ENCODE peak calls at places on chromosomes 5 and 9, in five cellular contexts. One of them, this sample, is unnamed. For H3K9me2, the result is how much of the 10 kb centered on the place peaks cover.

GRCh38 chr9:94991961-94992907 is 265.7 kb downstream of the AOPEP start:
- DNase-seq in GM23338: no peak
- DNase-seq in PC-3: no peak
- DNase-seq in HCT116: no peak
- DNase-seq in MM.1S: no peak
- DNase-seq in this sample: no peak

GRCh38 chr9:131496844-131497425 is 5.8 kb upstream of the POMT1 start:
- DNase-seq in GM23338: no peak
- DNase-seq in PC-3: no peak
- DNase-seq in HCT116: no peak
- DNase-seq in MM.1S: no peak
- DNase-seq in this sample: no peak

GRCh38 chr5:157611571-157612067 is 36.0 kb upstream of the ADAM19 start:
- DNase-seq in MM.1S: peak
- DNase-seq in HCT116: no peak
- DNase-seq in GM23338: no peak
- DNase-seq in PC-3: no peak
- DNase-seq in this sample: no peak

GRCh38 chr5:133818031-133818431 is 150.4 kb downstream of the C5orf15 start:
- DNase-seq in PC-3: peak
- DNase-seq in GM23338: no peak
- DNase-seq in MM.1S: peak
- DNase-seq in HCT116: no peak
- DNase-seq in this sample: no peak

GRCh38 chr5:54630738-54631369 is 113.3 kb downstream of the SNX18 start:
- DNase-seq in GM23338: no peak
- DNase-seq in HCT116: no peak
- DNase-seq in MM.1S: no peak
- DNase-seq in PC-3: no peak
- DNase-seq in this sample: no peak

GRCh38 chr9:93099551-93100264 is 3.7 kb downstream of the CARD19 start:
- DNase-seq in MM.1S: no peak
- DNase-seq in HCT116: no peak
- DNase-seq in PC-3: no peak
- DNase-seq in GM23338: no peak
- DNase-seq in this sample: no peak

GRCh38 chr9:112396872-112397271 is 17.0 kb downstream of the HSDL2 start:
- DNase-seq in PC-3: no peak
- DNase-seq in MM.1S: no peak
- DNase-seq in HCT116: no peak
- DNase-seq in GM23338: no peak
- DNase-seq in this sample: no peak

GRCh38 chr5:93611900-93612898 is 29.2 kb downstream of the NR2F1 start:
- DNase-seq in GM23338: peak
- DNase-seq in MM.1S: no peak
- DNase-seq in HCT116: no peak
- DNase-seq in PC-3: peak
- DNase-seq in this sample: no peak

GRCh38 chr5:61450170-61450815 is 118.2 kb downstream of the ZSWIM6 start:
- DNase-seq in GM23338: no peak
- DNase-seq in HCT116: peak
- DNase-seq in MM.1S: no peak
- DNase-seq in PC-3: peak
- DNase-seq in this sample: no peak

GRCh38 chr5:83000922-83001321 is 76.3 kb downstream of the TMEM167A start:
- DNase-seq in HCT116: no peak
- DNase-seq in MM.1S: no peak
- DNase-seq in PC-3: no peak
- DNase-seq in GM23338: no peak
- DNase-seq in this sample: no peak

GRCh38 chr9:7094052-7094451 is 336.3 kb downstream of the KDM4C start:
- DNase-seq in MM.1S: no peak
- DNase-seq in GM23338: peak
- DNase-seq in PC-3: peak
- DNase-seq in HCT116: no peak
- DNase-seq in this sample: no peak

GRCh38 chr5:159943331-159943730 is 27.0 kb downstream of the ADRA1B start:
- DNase-seq in MM.1S: no peak
- DNase-seq in PC-3: no peak
- DNase-seq in HCT116: no peak
- DNase-seq in GM23338: no peak
- DNase-seq in this sample: no peak

GRCh38 chr5:4225741-4226140 is 630.1 kb downstream of the IRX1 start:
- DNase-seq in PC-3: no peak
- DNase-seq in MM.1S: no peak
- DNase-seq in GM23338: no peak
- DNase-seq in HCT116: no peak
- DNase-seq in this sample: no peak

GRCh38 chr5:125058185-125058826 is 311.9 kb upstream of the ZNF608 start:
- DNase-seq in HCT116: no peak
- DNase-seq in PC-3: no peak
- DNase-seq in GM23338: no peak
- DNase-seq in MM.1S: no peak
- DNase-seq in this sample: no peak

DNA sequence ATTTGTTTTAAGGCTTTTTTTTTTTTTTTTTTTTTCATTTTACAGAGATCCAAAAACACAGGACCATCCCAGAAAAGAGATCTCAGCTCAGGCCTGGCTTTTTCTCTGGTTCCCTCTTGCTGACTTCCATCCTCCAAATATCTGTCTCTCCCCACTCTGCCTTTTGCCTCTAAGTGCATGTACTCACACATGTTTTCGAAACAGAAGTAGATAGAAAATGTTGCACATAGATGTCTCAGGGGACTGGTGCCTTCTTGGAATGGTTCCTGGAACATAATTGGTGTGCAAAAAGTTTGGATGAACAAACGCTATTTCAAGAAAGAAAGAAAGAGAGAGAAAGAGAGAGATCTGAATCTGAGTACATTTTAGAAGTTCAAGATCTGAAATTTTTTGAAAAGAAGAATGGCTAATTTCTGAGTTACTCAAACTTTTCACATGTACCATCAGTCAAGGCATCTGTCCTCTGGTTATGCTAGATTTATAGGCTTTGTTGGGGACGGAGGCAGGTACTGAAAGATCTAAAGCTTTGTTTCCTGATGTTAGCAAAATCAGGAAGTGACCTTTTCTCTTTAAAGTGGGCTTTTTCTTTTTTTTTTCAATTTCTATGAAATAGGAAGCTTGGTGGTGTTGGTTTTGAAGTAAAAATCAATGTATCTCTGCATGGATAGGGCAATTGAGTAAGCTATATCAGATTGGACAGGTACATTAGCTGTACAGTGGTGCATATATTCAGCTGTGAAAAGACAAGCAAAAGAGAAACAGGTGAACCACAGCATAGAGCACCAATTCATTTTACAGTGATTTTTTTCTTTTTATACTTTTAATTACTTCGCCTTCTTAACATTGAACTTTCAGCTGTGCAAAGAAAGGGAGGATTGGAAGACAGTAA is 8.5 kb upstream of the TNFSF8 start:
- DNase-seq in HCT116: no peak
- DNase-seq in PC-3: no peak
- DNase-seq in MM.1S: no peak
- DNase-seq in GM23338: no peak
- DNase-seq in this sample: no peak
- H3K4me2 ChIP-seq in HCT116: no peak
- H3K4me2 ChIP-seq in PC-3: no peak
- H3K4me2 ChIP-seq in MM.1S: no peak
- H3K4me2 ChIP-seq in GM23338: no peak
- H3K4me2 ChIP-seq in this sample: no peak

GRCh38 chr5:35232124-35232523 is 1.8 kb upstream of the PRLR start:
- DNase-seq in GM23338: no peak
- DNase-seq in PC-3: no peak
- DNase-seq in MM.1S: no peak
- DNase-seq in HCT116: no peak
- DNase-seq in this sample: no peak

GRCh38 chr5:35230043-35230611 is at the start of gene PRLR:
- DNase-seq in HCT116: no peak
- DNase-seq in PC-3: peak
- DNase-seq in MM.1S: no peak
- DNase-seq in GM23338: peak
- DNase-seq in this sample: no peak

GRCh38 chr5:35228304-35228703 is 2.0 kb downstream of the PRLR start:
- DNase-seq in HCT116: no peak
- DNase-seq in MM.1S: no peak
- DNase-seq in GM23338: no peak
- DNase-seq in PC-3: no peak
- DNase-seq in this sample: no peak

GRCh38 chr5:35233121-35233520 is 2.8 kb upstream of the PRLR start:
- DNase-seq in GM23338: no peak
- DNase-seq in PC-3: no peak
- DNase-seq in MM.1S: no peak
- DNase-seq in HCT116: no peak
- DNase-seq in this sample: no peak

DNA sequence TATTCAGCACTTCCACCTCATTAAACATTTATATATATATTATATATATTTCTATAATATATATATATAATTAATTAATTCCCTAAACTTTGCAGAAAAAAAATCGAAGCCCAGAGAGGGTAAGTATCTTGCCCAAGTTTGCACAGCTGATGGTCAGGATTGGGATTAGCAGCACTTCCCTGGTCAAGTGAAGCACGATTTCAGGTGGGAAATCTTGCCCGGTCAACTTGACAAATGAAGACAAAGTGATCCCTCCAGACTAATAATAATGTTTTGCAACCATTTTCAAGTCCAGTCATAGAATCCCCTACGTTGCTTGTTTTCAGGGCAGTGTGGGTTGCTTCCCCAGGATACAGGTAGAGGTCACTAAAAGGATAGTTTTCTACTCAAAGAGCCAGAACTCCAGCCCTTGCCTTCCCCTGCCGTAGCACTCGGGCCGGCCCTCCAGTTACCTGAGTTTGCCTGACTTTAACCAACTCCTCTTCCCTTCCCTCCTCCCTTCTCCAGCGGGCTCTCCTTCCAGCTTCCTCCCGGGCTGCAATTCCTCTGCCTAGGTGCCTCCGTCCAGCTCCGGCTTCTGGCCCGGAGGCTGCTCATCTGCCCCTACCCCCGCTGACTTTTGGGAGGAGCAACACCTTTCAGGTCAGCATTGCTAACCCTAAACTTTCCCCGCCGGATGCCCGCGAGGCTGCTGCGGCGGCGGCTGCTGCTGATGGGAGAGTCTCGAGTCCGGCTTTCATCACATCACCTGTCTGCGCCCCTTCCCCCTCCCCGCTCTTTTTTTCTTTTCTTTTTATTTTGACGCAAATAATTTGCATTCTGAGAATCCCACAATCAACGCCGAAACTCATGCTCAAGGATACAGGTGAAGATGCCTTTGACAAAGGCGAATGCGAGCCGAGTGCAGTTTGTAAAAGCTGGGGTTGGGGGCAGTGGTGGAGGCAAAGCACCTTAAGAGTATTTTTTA is 928 bp downstream of the PRLR start:
- DNase-seq in HCT116: no peak
- DNase-seq in PC-3: peak
- DNase-seq in MM.1S: peak
- DNase-seq in GM23338: peak
- DNase-seq in this sample: no peak
- H3K4me3 ChIP-seq in HCT116: no peak
- H3K4me3 ChIP-seq in PC-3: peak
- H3K4me3 ChIP-seq in MM.1S: peak
- H3K4me3 ChIP-seq in GM23338: peak
- H3K4me3 ChIP-seq in this sample: no peak

GRCh38 chr9:105864248-105864898 is 170.0 kb downstream of the TMEM38B start:
- DNase-seq in MM.1S: no peak
- DNase-seq in PC-3: no peak
- DNase-seq in HCT116: no peak
- DNase-seq in GM23338: no peak
- DNase-seq in this sample: no peak
- H3K9me2 ChIP-seq in MM.1S: under half
- H3K9me2 ChIP-seq in PC-3: under half
- H3K9me2 ChIP-seq in HCT116: under half
- H3K9me2 ChIP-seq in GM23338: under half
- H3K9me2 ChIP-seq in this sample: under half

DNA sequence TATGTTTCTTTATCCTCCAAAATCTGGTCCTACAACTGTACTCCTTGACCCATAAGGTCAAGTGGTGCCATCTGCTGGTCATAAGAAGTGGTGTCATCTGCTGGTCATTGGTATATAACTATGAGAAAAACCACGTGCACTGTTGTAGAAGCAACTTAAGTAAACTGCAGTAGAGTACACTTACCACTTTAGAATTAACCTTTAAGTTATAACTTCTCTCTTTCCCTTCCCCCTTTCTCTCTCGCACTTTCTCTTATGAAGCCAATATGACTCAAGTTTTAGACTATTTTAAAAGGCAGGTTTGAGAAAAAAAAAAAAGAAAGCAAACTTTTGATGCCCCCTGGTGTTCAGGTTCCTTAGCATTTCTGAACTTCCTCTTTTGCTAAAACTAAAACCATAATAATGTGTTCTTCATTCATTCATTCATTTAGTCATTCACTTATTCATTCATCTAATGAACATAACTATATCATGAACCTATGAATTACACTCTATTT is 12.8 kb upstream of the MTAP start:
- DNase-seq in MM.1S: peak
- DNase-seq in HCT116: peak
- DNase-seq in GM23338: peak
- DNase-seq in PC-3: peak
- DNase-seq in this sample: peak
- H3K4me2 ChIP-seq in MM.1S: peak
- H3K4me2 ChIP-seq in HCT116: peak
- H3K4me2 ChIP-seq in GM23338: peak
- H3K4me2 ChIP-seq in PC-3: peak
- H3K4me2 ChIP-seq in this sample: peak

DNA sequence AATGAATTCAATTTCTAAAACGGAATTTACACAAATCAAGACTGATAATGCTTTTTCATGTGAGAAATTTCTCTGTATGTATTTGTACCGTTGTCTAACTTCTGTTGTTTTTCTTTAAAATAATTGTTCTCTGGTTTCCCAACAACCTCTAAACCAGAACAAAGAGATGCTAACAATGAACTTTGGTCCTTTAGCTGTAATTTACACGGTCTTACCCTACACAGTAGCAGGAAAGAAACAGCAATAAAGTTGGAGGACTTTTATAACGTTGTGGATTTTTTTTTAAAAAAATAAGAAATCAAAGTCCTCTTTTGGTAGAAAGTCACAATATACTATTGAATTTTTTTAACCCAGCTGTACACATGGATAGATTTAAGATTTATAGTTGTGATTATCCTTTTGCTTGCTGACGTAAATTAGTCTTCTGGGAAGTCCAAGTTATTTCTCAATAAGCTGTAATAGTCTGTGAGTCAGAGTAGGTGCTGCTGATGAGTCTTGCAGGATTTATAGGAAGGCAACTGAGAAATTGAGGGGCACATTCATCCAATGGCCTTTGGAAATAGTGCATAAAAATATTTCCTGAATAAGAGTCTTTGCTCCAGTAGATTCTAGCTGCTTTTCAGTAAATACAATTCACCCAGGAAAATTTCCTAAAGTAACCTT is 76.8 kb upstream of the PCSK1 start:
- DNase-seq in PC-3: peak
- DNase-seq in MM.1S: no peak
- DNase-seq in GM23338: no peak
- DNase-seq in HCT116: no peak
- DNase-seq in this sample: no peak
- H3K4me3 ChIP-seq in PC-3: no peak
- H3K4me3 ChIP-seq in MM.1S: no peak
- H3K4me3 ChIP-seq in GM23338: no peak
- H3K4me3 ChIP-seq in HCT116: no peak
- H3K4me3 ChIP-seq in this sample: no peak